ENCODE peak calls at places on chromosomes 5 and 9, in eight cellular contexts. K, C, Y, P, Z, X, H and F are unnamed samples. For H3K4me1, the result is how much of the 10 kb centered on the place peaks cover.

GRCh38 chr9:76107487-76107886 is 217.0 kb downstream of the PCSK5 start:
- DNase-seq in K (peak), C (no peak), Y (no peak), P (no peak), Z (no peak), X (peak), H (peak), F (no peak)

GRCh38 chr5:134088291-134088690 is 26.2 kb upstream of the TCF7 start:
- DNase-seq in K (peak), C (no peak), Y (no peak), P (no peak), Z (no peak), X (no peak), H (no peak), F (peak)

GRCh38 chr9:128404579-128404978 is 16.1 kb upstream of the CERCAM start:
- DNase-seq in K (no peak), C (no peak), Y (no peak), P (no peak), Z (no peak), X (no peak), H (no peak), F (no peak)

GRCh38 chr5:33852327-33852726 is 39.5 kb downstream of the ADAMTS12 start:
- DNase-seq in K (peak), C (no peak), Y (no peak), P (no peak), Z (no peak), X (no peak), H (no peak), F (peak)

GRCh38 chr5:178240341-178240741 is 7.7 kb upstream of the PHYKPL start:
- DNase-seq in K (no peak), C (no peak), Y (no peak), P (no peak), Z (no peak), X (no peak), H (no peak), F (no peak)

GRCh38 chr5:90982576-90982975 is 400.5 kb downstream of the ARRDC3 start:
- DNase-seq in K (peak), C (peak), Y (no peak), P (no peak), Z (peak), X (peak), H (no peak), F (no peak)

GRCh38 chr9:20728493-20729220 is 44.6 kb downstream of the FOCAD start:
- DNase-seq in K (peak), C (no peak), Y (peak), P (no peak), Z (no peak), X (peak), H (no peak), F (peak)

GRCh38 chr5:35668320-35668719 is 50.7 kb downstream of the SPEF2 start:
- DNase-seq in K (no peak), C (no peak), Y (no peak), P (no peak), Z (no peak), X (no peak), H (no peak), F (no peak)

GRCh38 chr5:133727636-133728035 is 115.3 kb upstream of the FSTL4 start:
- DNase-seq in K (peak), C (no peak), Y (no peak), P (no peak), Z (peak), X (no peak), H (no peak), F (no peak)

GRCh38 chr5:68267044-68267443 is 51.5 kb downstream of the PIK3R1 start:
- DNase-seq in K (no peak), C (no peak), Y (no peak), P (no peak), Z (no peak), X (no peak), H (no peak), F (no peak)

GRCh38 chr5:14668247-14668646 is 3.7 kb downstream of the OTULIN start:
- DNase-seq in K (no peak), C (no peak), Y (no peak), P (peak), Z (no peak), X (no peak), H (no peak), F (no peak)

GRCh38 chr9:117687532-117687931 is 16.7 kb upstream of the TLR4 start:
- DNase-seq in K (no peak), C (no peak), Y (no peak), P (no peak), Z (no peak), X (no peak), H (no peak), F (no peak)

GRCh38 chr9:134643306-134643705 is 1.7 kb downstream of the COL5A1 start:
- DNase-seq in K (peak), C (no peak), Y (no peak), P (no peak), Z (no peak), X (no peak), H (no peak), F (no peak)

GRCh38 chr9:126033956-126034355 is 286.8 kb downstream of the PBX3 start:
- DNase-seq in K (no peak), C (no peak), Y (no peak), P (no peak), Z (no peak), X (no peak), H (no peak), F (no peak)

GRCh38 chr5:93831449-93831848 is 90.0 kb upstream of the POU5F2 start:
- DNase-seq in K (peak), C (peak), Y (peak), P (no peak), Z (peak), X (no peak), H (no peak), F (no peak)

GRCh38 chr5:81904861-81905260 is 67.0 kb upstream of the ATG10 start:
- DNase-seq in K (peak), C (no peak), Y (no peak), P (no peak), Z (no peak), X (peak), H (no peak), F (no peak)

DNA sequence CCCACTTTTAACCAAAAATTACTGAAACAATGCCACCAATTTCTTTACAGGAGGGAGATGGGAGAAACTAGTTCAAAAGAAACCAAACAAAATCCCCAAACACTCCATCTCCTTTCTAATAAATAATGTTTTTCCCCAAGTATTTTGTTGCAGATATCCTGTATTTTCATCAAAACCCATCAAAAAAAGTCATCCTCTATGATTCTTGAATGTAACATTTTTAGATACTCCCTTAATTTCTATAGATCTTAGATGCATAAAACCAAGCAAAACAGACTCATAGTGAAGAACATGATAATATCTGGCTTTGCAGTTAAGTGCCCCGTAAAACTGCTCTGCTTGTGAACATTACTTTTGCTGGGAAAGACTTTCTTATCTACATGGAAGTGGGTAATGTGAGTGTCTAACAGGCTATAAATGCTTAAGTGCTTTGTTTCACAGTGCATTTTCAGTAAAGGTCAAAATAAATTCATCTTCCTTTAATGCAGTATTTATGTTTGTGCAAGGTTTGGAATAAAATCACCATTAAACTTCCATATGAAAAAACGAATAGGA is 77.3 kb upstream of the TBCA start:
- DNase-seq in K (no peak), C (no peak), Y (no peak), P (no peak), Z (no peak), X (no peak), H (no peak), F (no peak)
- H3K27ac ChIP-seq in K (no peak), C (no peak), Y (no peak), P (no peak), Z (no peak), X (no peak), H (no peak), F (no peak)

GRCh38 chr9:74255489-74255984 is 241.6 kb upstream of the RORB start:
- DNase-seq in K (peak), C (no peak), Y (no peak), P (no peak), Z (no peak), X (no peak), H (no peak), F (no peak)
- TF ChIP-seq CTCF in K (no peak), C (no peak), Y (no peak), P (no peak), Z (no peak), X (no peak), H (no peak), F (no peak)

DNA sequence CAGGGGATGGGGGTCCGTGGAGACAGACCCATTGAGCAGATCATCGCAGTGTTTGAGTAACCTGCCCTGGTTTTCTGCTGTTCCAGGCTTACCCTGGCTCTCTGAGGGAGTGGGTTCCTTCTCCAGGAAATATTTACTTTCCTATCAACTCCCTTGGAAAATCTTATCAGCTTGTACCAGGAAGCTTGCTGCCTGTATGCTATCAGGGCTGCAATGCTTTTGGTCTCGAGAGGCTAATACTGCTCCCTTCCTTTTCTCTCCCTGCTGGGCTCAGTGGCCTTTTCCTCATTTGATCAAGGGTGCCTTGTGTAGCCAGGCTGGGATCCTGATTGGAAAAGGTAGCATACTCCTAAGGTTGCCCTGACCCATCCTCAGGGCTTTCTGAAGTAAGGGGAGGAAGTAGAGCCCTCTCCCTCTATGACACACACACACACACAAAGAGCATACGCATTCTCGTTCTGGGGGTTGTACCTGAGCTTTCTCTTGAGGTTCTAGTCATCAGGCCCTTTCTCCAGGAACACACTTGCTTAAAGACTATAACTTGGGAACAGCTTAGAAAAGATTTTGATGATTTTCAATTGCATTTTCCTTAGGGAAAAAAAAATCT is 41.6 kb downstream of the CYSTM1 start:
- DNase-seq in K (no peak), C (no peak), Y (no peak), P (no peak), Z (no peak), X (no peak), H (no peak), F (no peak)
- H3K4me1 ChIP-seq in K (under half), C (under half), Y (under half), P (under half), Z (half or more), X (under half), H (half or more), F (half or more)

DNA sequence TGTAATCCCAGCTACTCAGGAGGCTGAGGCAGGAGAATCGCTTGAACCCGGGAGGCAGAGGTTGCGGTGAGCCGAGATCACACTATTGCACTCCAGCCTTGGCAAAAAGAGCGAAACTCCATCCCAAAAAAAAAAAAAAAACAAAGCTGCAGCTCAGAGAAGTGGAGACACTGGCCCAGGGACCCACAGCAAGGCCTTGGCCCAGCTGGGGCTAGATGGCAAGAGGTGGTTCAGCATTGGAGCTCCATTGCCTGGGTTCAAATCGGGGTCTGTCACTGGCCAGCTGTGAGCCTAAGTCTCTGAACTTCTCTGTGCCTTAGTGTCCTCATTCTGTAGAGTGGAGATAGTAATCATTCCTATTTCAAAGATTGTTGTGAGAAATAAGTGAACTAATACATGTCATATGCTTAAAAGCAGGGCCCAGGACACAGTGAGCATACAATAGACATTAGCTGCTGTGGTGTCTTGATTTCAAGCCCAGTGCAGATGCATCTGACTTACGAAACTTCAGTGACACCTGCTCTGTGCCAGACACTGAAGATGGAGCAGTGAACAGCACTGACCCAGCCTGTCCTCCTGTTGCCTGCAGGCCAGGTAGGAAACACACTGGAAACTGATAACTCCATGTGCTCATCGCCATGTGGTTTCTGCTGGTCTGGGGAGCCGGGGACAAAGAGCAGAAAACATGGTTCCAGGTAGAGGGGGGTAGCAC is 127.7 kb downstream of the C9orf50 start:
- DNase-seq in K (no peak), C (no peak), Y (no peak), P (no peak), Z (no peak), X (no peak), H (no peak), F (no peak)
- H3K27ac ChIP-seq in K (no peak), C (peak), Y (peak), P (no peak), Z (no peak), X (peak), H (no peak), F (no peak)

GRCh38 chr5:173320259-173320658 is 8.0 kb downstream of the STC2 start:
- DNase-seq in K (no peak), C (no peak), Y (no peak), P (no peak), Z (no peak), X (no peak), H (peak), F (no peak)
- TF ChIP-seq CTCF in K (peak), C (no peak), Y (peak), P (no peak), Z (no peak), X (no peak), H (no peak), F (no peak)

GRCh38 chr9:136535070-136535469 is 10.8 kb downstream of the NOTCH1 start:
- DNase-seq in K (no peak), C (no peak), Y (no peak), P (no peak), Z (no peak), X (no peak), H (no peak), F (peak)
- H3K4me1 ChIP-seq in K (under half), C (under half), Y (under half), P (half or more), Z (under half), X (half or more), H (half or more), F (under half)

GRCh38 chr9:19173598-19174125 is 46.4 kb upstream of the PLIN2 start:
- DNase-seq in K (no peak), C (no peak), Y (no peak), P (no peak), Z (no peak), X (peak), H (no peak), F (no peak)
- H3K27ac ChIP-seq in K (peak), C (peak), Y (no peak), P (no peak), Z (no peak), X (no peak), H (no peak), F (no peak)